ENCODE peak calls at places on chromosomes 6 and 20, in five cellular contexts. One of them, this sample, is unnamed. For H3K4me1 and H3K9me3, the result is how much of the 10 kb centered on the place peaks cover.

GRCh38 chr20:18166241-18166881 is 28.7 kb downstream of the KAT14 start:
- DNase-seq in left ventricle myocardium inferior: no peak
- DNase-seq in tibial nerve: no peak
- DNase-seq in A549: no peak
- DNase-seq in neural progenitor cell: no peak
- DNase-seq in this sample: no peak

GRCh38 chr6:113640046-113640445 is 217.1 kb upstream of the MARCKS start:
- DNase-seq in A549: no peak
- DNase-seq in tibial nerve: no peak
- DNase-seq in left ventricle myocardium inferior: no peak
- DNase-seq in neural progenitor cell: no peak
- DNase-seq in this sample: no peak

GRCh38 chr20:46108435-46108841 is 9.7 kb upstream of the CD40 start:
- DNase-seq in tibial nerve: no peak
- DNase-seq in neural progenitor cell: no peak
- DNase-seq in left ventricle myocardium inferior: no peak
- DNase-seq in A549: no peak
- DNase-seq in this sample: no peak

GRCh38 chr6:147624946-147625515 is 116.5 kb downstream of the SAMD5 start:
- DNase-seq in left ventricle myocardium inferior: no peak
- DNase-seq in neural progenitor cell: no peak
- DNase-seq in tibial nerve: no peak
- DNase-seq in A549: no peak
- DNase-seq in this sample: no peak

GRCh38 chr6:20353134-20353533 is 48.5 kb upstream of the E2F3 start:
- DNase-seq in tibial nerve: no peak
- DNase-seq in neural progenitor cell: no peak
- DNase-seq in left ventricle myocardium inferior: no peak
- DNase-seq in A549: no peak
- DNase-seq in this sample: no peak

GRCh38 chr6:18515767-18516166 is 128.6 kb downstream of the RNF144B start:
- DNase-seq in A549: no peak
- DNase-seq in left ventricle myocardium inferior: no peak
- DNase-seq in tibial nerve: no peak
- DNase-seq in neural progenitor cell: no peak
- DNase-seq in this sample: no peak

GRCh38 chr6:48084201-48084600 is 26.8 kb downstream of the PTCHD4 start:
- DNase-seq in left ventricle myocardium inferior: no peak
- DNase-seq in A549: no peak
- DNase-seq in neural progenitor cell: no peak
- DNase-seq in tibial nerve: no peak
- DNase-seq in this sample: no peak

GRCh38 chr20:48214601-48215000 is 429.3 kb upstream of the SULF2 start:
- DNase-seq in tibial nerve: no peak
- DNase-seq in neural progenitor cell: no peak
- DNase-seq in A549: no peak
- DNase-seq in left ventricle myocardium inferior: no peak
- DNase-seq in this sample: peak

GRCh38 chr20:2109425-2110210 is 8.0 kb downstream of the STK35 start:
- DNase-seq in A549: no peak
- DNase-seq in tibial nerve: peak
- DNase-seq in left ventricle myocardium inferior: peak
- DNase-seq in neural progenitor cell: no peak
- DNase-seq in this sample: no peak

GRCh38 chr6:85997206-85997605 is 354.5 kb upstream of the SYNCRIP start:
- DNase-seq in left ventricle myocardium inferior: no peak
- DNase-seq in tibial nerve: no peak
- DNase-seq in A549: no peak
- DNase-seq in neural progenitor cell: no peak
- DNase-seq in this sample: no peak

GRCh38 chr20:46406200-46406985 is at the start of gene ELMO2:
- DNase-seq in tibial nerve: peak
- DNase-seq in neural progenitor cell: peak
- DNase-seq in left ventricle myocardium inferior: peak
- DNase-seq in A549: peak
- DNase-seq in this sample: peak

GRCh38 chr6:56291278-56291917 is 44.0 kb upstream of the COL21A1 start:
- DNase-seq in A549: no peak
- DNase-seq in left ventricle myocardium inferior: no peak
- DNase-seq in neural progenitor cell: no peak
- DNase-seq in tibial nerve: no peak
- DNase-seq in this sample: no peak

GRCh38 chr20:45946149-45946970 is 11.9 kb downstream of the PCIF1 start:
- DNase-seq in A549: no peak
- DNase-seq in tibial nerve: peak
- DNase-seq in neural progenitor cell: no peak
- DNase-seq in left ventricle myocardium inferior: no peak
- DNase-seq in this sample: no peak

GRCh38 chr6:56866917-56867522 is 87.9 kb upstream of the BEND6 start:
- DNase-seq in neural progenitor cell: no peak
- DNase-seq in tibial nerve: no peak
- DNase-seq in A549: no peak
- DNase-seq in left ventricle myocardium inferior: no peak
- DNase-seq in this sample: no peak

GRCh38 chr6:146598785-146599405 is at the start of gene ADGB:
- DNase-seq in neural progenitor cell: peak
- DNase-seq in A549: peak
- DNase-seq in left ventricle myocardium inferior: peak
- DNase-seq in tibial nerve: no peak
- DNase-seq in this sample: peak

GRCh38 chr6:66355471-66355870 is 648.4 kb upstream of the EYS start:
- DNase-seq in left ventricle myocardium inferior: no peak
- DNase-seq in tibial nerve: no peak
- DNase-seq in neural progenitor cell: no peak
- DNase-seq in A549: no peak
- DNase-seq in this sample: no peak

GRCh38 chr6:31293343-31293742 is 21.5 kb upstream of the HLA-C start:
- DNase-seq in neural progenitor cell: peak
- DNase-seq in A549: no peak
- DNase-seq in tibial nerve: no peak
- DNase-seq in left ventricle myocardium inferior: no peak
- DNase-seq in this sample: peak

GRCh38 chr20:5180933-5181332 is 54.1 kb downstream of the CDS2 start:
- DNase-seq in tibial nerve: no peak
- DNase-seq in neural progenitor cell: no peak
- DNase-seq in A549: no peak
- DNase-seq in left ventricle myocardium inferior: no peak
- DNase-seq in this sample: no peak

GRCh38 chr20:17856024-17856564 is 112.5 kb downstream of the SNX5 start:
- DNase-seq in neural progenitor cell: no peak
- DNase-seq in left ventricle myocardium inferior: no peak
- DNase-seq in A549: no peak
- DNase-seq in tibial nerve: no peak
- DNase-seq in this sample: peak

GRCh38 chr6:13272131-13273046 is 55.9 kb downstream of the TBC1D7 start:
- DNase-seq in tibial nerve: peak
- DNase-seq in A549: no peak
- DNase-seq in left ventricle myocardium inferior: peak
- DNase-seq in neural progenitor cell: no peak
- DNase-seq in this sample: no peak

GRCh38 chr6:52929321-52930164 is 20.0 kb upstream of the GSTA3 start:
- DNase-seq in left ventricle myocardium inferior: no peak
- DNase-seq in neural progenitor cell: no peak
- DNase-seq in tibial nerve: no peak
- DNase-seq in A549: peak
- DNase-seq in this sample: no peak

GRCh38 chr6:147506704-147507114 is 1.8 kb upstream of the SAMD5 start:
- DNase-seq in tibial nerve: peak
- DNase-seq in A549: peak
- DNase-seq in left ventricle myocardium inferior: peak
- DNase-seq in neural progenitor cell: peak
- DNase-seq in this sample: peak

GRCh38 chr6:111653434-111653833 is 47.8 kb upstream of the TRAF3IP2 start:
- DNase-seq in left ventricle myocardium inferior: no peak
- DNase-seq in tibial nerve: no peak
- DNase-seq in A549: no peak
- DNase-seq in neural progenitor cell: no peak
- DNase-seq in this sample: no peak

GRCh38 chr6:129644567-129645015 is 65.4 kb downstream of the ARHGAP18 start:
- DNase-seq in left ventricle myocardium inferior: no peak
- DNase-seq in A549: no peak
- DNase-seq in tibial nerve: no peak
- DNase-seq in neural progenitor cell: no peak
- DNase-seq in this sample: no peak

GRCh38 chr6:47075168-47075567 is 33.0 kb upstream of the ADGRF1 start:
- DNase-seq in tibial nerve: no peak
- DNase-seq in neural progenitor cell: no peak
- DNase-seq in left ventricle myocardium inferior: no peak
- DNase-seq in A549: no peak
- DNase-seq in this sample: no peak

GRCh38 chr6:52576392-52577021 is 353 bp downstream of the TRAM2 start:
- DNase-seq in tibial nerve: peak
- DNase-seq in A549: peak
- DNase-seq in left ventricle myocardium inferior: peak
- DNase-seq in neural progenitor cell: peak
- DNase-seq in this sample: peak

GRCh38 chr6:100269189-100269588 is 195.5 kb downstream of the SIM1 start:
- DNase-seq in neural progenitor cell: no peak
- DNase-seq in A549: no peak
- DNase-seq in tibial nerve: no peak
- DNase-seq in left ventricle myocardium inferior: no peak
- DNase-seq in this sample: no peak

GRCh38 chr6:18792832-18793231 is 405.7 kb downstream of the RNF144B start:
- DNase-seq in A549: no peak
- DNase-seq in tibial nerve: no peak
- DNase-seq in left ventricle myocardium inferior: no peak
- DNase-seq in neural progenitor cell: peak
- DNase-seq in this sample: no peak

GRCh38 chr6:26276841-26277648 is 88.0 kb upstream of the BTN3A2 start:
- DNase-seq in tibial nerve: no peak
- DNase-seq in A549: no peak
- DNase-seq in neural progenitor cell: no peak
- DNase-seq in left ventricle myocardium inferior: no peak
- DNase-seq in this sample: no peak

GRCh38 chr20:36861625-36861874 is 14.4 kb upstream of the TLDC2 start:
- DNase-seq in A549: no peak
- DNase-seq in tibial nerve: no peak
- DNase-seq in neural progenitor cell: no peak
- DNase-seq in left ventricle myocardium inferior: peak
- DNase-seq in this sample: no peak

GRCh38 chr6:143224516-143224915 is 163.8 kb downstream of the AIG1 start:
- DNase-seq in A549: no peak
- DNase-seq in neural progenitor cell: no peak
- DNase-seq in tibial nerve: no peak
- DNase-seq in left ventricle myocardium inferior: no peak
- DNase-seq in this sample: no peak

GRCh38 chr6:8552023-8552422 is 116.7 kb upstream of the SLC35B3 start:
- DNase-seq in left ventricle myocardium inferior: no peak
- DNase-seq in A549: no peak
- DNase-seq in neural progenitor cell: no peak
- DNase-seq in tibial nerve: no peak
- DNase-seq in this sample: no peak

GRCh38 chr6:43509142-43509983 is 783 bp downstream of the LRRC73 start:
- DNase-seq in left ventricle myocardium inferior: no peak
- DNase-seq in A549: no peak
- DNase-seq in tibial nerve: no peak
- DNase-seq in neural progenitor cell: peak
- DNase-seq in this sample: no peak

GRCh38 chr20:12269579-12269978 is 351.9 kb downstream of the BTBD3 start:
- DNase-seq in left ventricle myocardium inferior: peak
- DNase-seq in A549: no peak
- DNase-seq in tibial nerve: no peak
- DNase-seq in neural progenitor cell: no peak
- DNase-seq in this sample: no peak

GRCh38 chr6:26260791-26261484 is 104.1 kb upstream of the BTN3A2 start:
- DNase-seq in tibial nerve: no peak
- DNase-seq in A549: no peak
- DNase-seq in left ventricle myocardium inferior: no peak
- DNase-seq in neural progenitor cell: no peak
- DNase-seq in this sample: no peak

GRCh38 chr6:70520575-70520974 is 46.2 kb upstream of the SDHAF4 start:
- DNase-seq in A549: peak
- DNase-seq in left ventricle myocardium inferior: no peak
- DNase-seq in tibial nerve: no peak
- DNase-seq in neural progenitor cell: no peak
- DNase-seq in this sample: no peak

GRCh38 chr6:30002871-30003270 is 58.2 kb upstream of the POLR1H start:
- DNase-seq in tibial nerve: no peak
- DNase-seq in left ventricle myocardium inferior: no peak
- DNase-seq in neural progenitor cell: no peak
- DNase-seq in A549: no peak
- DNase-seq in this sample: no peak

DNA sequence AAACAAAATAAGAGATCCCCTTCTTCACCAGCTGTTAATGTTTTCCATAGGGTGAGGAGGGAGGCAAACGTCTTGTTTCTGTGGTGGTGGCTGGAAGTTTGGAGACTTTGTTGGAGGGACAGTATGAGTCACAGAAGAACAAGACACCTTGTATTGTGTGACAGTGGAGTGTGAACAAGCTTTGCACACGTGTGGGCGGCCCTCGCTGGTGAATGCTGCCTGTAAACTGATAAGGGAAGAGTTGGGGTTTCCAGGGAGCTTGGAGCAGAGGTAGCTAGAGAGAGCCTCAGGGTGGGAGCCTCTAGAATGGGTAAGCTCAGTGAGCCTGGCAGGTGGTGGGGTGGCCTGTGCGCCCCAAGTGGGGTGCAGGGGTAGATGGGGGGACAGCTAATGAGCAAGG is 78.3 kb downstream of the ZDHHC14 start:
- DNase-seq in tibial nerve: no peak
- DNase-seq in A549: no peak
- DNase-seq in left ventricle myocardium inferior: no peak
- DNase-seq in neural progenitor cell: no peak
- DNase-seq in this sample: no peak
- H3K4me1 ChIP-seq in tibial nerve: under half
- H3K4me1 ChIP-seq in A549: under half
- H3K4me1 ChIP-seq in left ventricle myocardium inferior: half or more
- H3K4me1 ChIP-seq in neural progenitor cell: under half
- H3K4me1 ChIP-seq in this sample: under half

GRCh38 chr20:57464642-57465211 is 60.2 kb downstream of the CTCFL start:
- DNase-seq in neural progenitor cell: no peak
- DNase-seq in tibial nerve: no peak
- DNase-seq in left ventricle myocardium inferior: no peak
- DNase-seq in A549: peak
- DNase-seq in this sample: peak
- TF ChIP-seq CTCF in neural progenitor cell: peak
- TF ChIP-seq CTCF in tibial nerve: no peak
- TF ChIP-seq CTCF in left ventricle myocardium inferior: peak
- TF ChIP-seq CTCF in A549: no peak
- TF ChIP-seq CTCF in this sample: peak

DNA sequence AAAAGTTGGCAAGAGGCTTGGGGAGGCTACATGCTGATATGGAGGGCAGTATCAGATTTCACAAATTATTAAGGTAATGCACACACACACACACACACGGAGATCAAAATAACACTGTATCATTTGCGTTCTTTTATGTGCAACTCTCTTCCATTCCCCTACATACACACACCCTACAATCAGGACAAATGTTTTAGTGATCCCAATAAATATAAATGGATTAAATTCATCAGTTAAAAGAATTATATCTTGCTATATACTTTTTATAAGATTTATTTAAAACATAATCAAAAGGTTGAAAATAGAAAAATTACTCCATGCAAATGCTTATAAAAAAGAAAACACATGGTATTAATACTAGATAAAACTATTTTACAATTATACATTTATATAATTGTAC is 25.9 kb downstream of the TMX4 start:
- DNase-seq in left ventricle myocardium inferior: no peak
- DNase-seq in A549: no peak
- DNase-seq in neural progenitor cell: no peak
- DNase-seq in tibial nerve: no peak
- DNase-seq in this sample: no peak
- H3K9me3 ChIP-seq in left ventricle myocardium inferior: under half
- H3K9me3 ChIP-seq in A549: under half
- H3K9me3 ChIP-seq in neural progenitor cell: under half
- H3K9me3 ChIP-seq in tibial nerve: under half
- H3K9me3 ChIP-seq in this sample: under half

GRCh38 chr20:31675828-31676533 is 38.3 kb downstream of the COX4I2 start:
- DNase-seq in A549: no peak
- DNase-seq in neural progenitor cell: no peak
- DNase-seq in left ventricle myocardium inferior: no peak
- DNase-seq in tibial nerve: no peak
- DNase-seq in this sample: no peak
- H3K4me1 ChIP-seq in A549: half or more
- H3K4me1 ChIP-seq in neural progenitor cell: under half
- H3K4me1 ChIP-seq in left ventricle myocardium inferior: half or more
- H3K4me1 ChIP-seq in tibial nerve: under half
- H3K4me1 ChIP-seq in this sample: half or more

This sample was measured in Caco-2.